ENCODE peak calls at places on chromosomes 6 and 20, in four cellular contexts. One of them, this sample, is unnamed.
A peak's percentile ranks its signal among the peaks of the same experiment; 100 is the strongest.

GRCh38 chr6:128600397-128600951 is 80.1 kb upstream of the PTPRK start:
- DNase-seq in IMR-90: peak; percentile 95
- DNase-seq in Peyer's patch: no peak
- DNase-seq in adrenal gland: no peak
- DNase-seq in this sample: no peak

GRCh38 chr20:44839481-44839880 is 29.1 kb upstream of the RIMS4 start:
- DNase-seq in IMR-90: no peak
- DNase-seq in adrenal gland: no peak
- DNase-seq in Peyer's patch: no peak
- DNase-seq in this sample: no peak

GRCh38 chr6:140956567-140957306 is 1176.0 kb upstream of the GJE1 start:
- DNase-seq in Peyer's patch: no peak
- DNase-seq in adrenal gland: no peak
- DNase-seq in IMR-90: peak; percentile 65
- DNase-seq in this sample: no peak

GRCh38 chr6:138248011-138248410 is 29.7 kb upstream of the PBOV1 start:
- DNase-seq in adrenal gland: no peak
- DNase-seq in Peyer's patch: no peak
- DNase-seq in IMR-90: no peak
- DNase-seq in this sample: no peak

GRCh38 chr6:127160484-127160883 is 42.0 kb downstream of the RSPO3 start:
- DNase-seq in Peyer's patch: no peak
- DNase-seq in adrenal gland: no peak
- DNase-seq in IMR-90: no peak
- DNase-seq in this sample: no peak

GRCh38 chr20:4728121-4728520 is 6.4 kb downstream of the PRND start:
- DNase-seq in adrenal gland: no peak
- DNase-seq in IMR-90: peak; percentile 32
- DNase-seq in Peyer's patch: no peak
- DNase-seq in this sample: no peak

GRCh38 chr20:55746723-55747122 is 258.6 kb downstream of the CBLN4 start:
- DNase-seq in adrenal gland: no peak
- DNase-seq in IMR-90: no peak
- DNase-seq in Peyer's patch: no peak
- DNase-seq in this sample: no peak

GRCh38 chr6:18352842-18353241 is 34.3 kb upstream of the RNF144B start:
- DNase-seq in Peyer's patch: no peak
- DNase-seq in IMR-90: no peak
- DNase-seq in adrenal gland: no peak
- DNase-seq in this sample: no peak

GRCh38 chr6:39228111-39228971 is 934 bp downstream of the KCNK5 start:
- DNase-seq in IMR-90: no peak
- DNase-seq in Peyer's patch: no peak
- DNase-seq in adrenal gland: no peak
- DNase-seq in this sample: peak; percentile 74

GRCh38 chr6:137850816-137851602 is 16.1 kb upstream of the TNFAIP3 start:
- DNase-seq in Peyer's patch: no peak
- DNase-seq in IMR-90: no peak
- DNase-seq in adrenal gland: no peak
- DNase-seq in this sample: no peak

GRCh38 chr6:150207931-150208570 is 65.2 kb downstream of the PPP1R14C start:
- DNase-seq in adrenal gland: no peak
- DNase-seq in IMR-90: peak; percentile 11
- DNase-seq in Peyer's patch: no peak
- DNase-seq in this sample: no peak

GRCh38 chr6:149248688-149249369 is 68.7 kb upstream of the TAB2 start:
- DNase-seq in adrenal gland: no peak
- DNase-seq in Peyer's patch: peak; percentile 68
- DNase-seq in IMR-90: no peak
- DNase-seq in this sample: no peak

GRCh38 chr6:163955131-163955530 is 540.6 kb downstream of the QKI start:
- DNase-seq in adrenal gland: no peak
- DNase-seq in Peyer's patch: no peak
- DNase-seq in IMR-90: peak; percentile 93
- DNase-seq in this sample: no peak

GRCh38 chr20:47847882-47848485 is 62.7 kb upstream of the SULF2 start:
- DNase-seq in IMR-90: no peak
- DNase-seq in adrenal gland: no peak
- DNase-seq in Peyer's patch: no peak
- DNase-seq in this sample: no peak

GRCh38 chr20:25052255-25053206 is 5.4 kb downstream of the ACSS1 start:
- DNase-seq in Peyer's patch: peak; percentile 47
- DNase-seq in IMR-90: no peak
- DNase-seq in adrenal gland: peak; percentile 23
- DNase-seq in this sample: peak; percentile 79

GRCh38 chr6:155212616-155213380 is 51.0 kb upstream of the CLDN20 start:
- DNase-seq in Peyer's patch: no peak
- DNase-seq in IMR-90: no peak
- DNase-seq in adrenal gland: no peak
- DNase-seq in this sample: no peak

GRCh38 chr6:7426447-7427169 is 37.0 kb downstream of the RIOK1 start:
- DNase-seq in Peyer's patch: no peak
- DNase-seq in adrenal gland: no peak
- DNase-seq in IMR-90: no peak
- DNase-seq in this sample: no peak

GRCh38 chr20:19780261-19780660 is 22.2 kb downstream of the RIN2 start:
- DNase-seq in Peyer's patch: no peak
- DNase-seq in adrenal gland: no peak
- DNase-seq in IMR-90: no peak
- DNase-seq in this sample: no peak

GRCh38 chr6:106540432-106540831 is 88.9 kb downstream of the RTN4IP1 start:
- DNase-seq in adrenal gland: no peak
- DNase-seq in IMR-90: no peak
- DNase-seq in Peyer's patch: no peak
- DNase-seq in this sample: no peak

GRCh38 chr6:42692151-42692911 is 30.1 kb downstream of the PRPH2 start:
- DNase-seq in IMR-90: peak; percentile 80
- DNase-seq in Peyer's patch: peak; percentile 2
- DNase-seq in adrenal gland: peak; percentile 72
- DNase-seq in this sample: no peak

GRCh38 chr6:154862536-154862935 is 129.3 kb downstream of the SCAF8 start:
- DNase-seq in adrenal gland: no peak
- DNase-seq in IMR-90: no peak
- DNase-seq in Peyer's patch: no peak
- DNase-seq in this sample: no peak

GRCh38 chr20:32685541-32686529 is 12.1 kb upstream of the C20orf203 start:
- DNase-seq in adrenal gland: no peak
- DNase-seq in Peyer's patch: no peak
- DNase-seq in IMR-90: peak; percentile 93
- DNase-seq in this sample: no peak

GRCh38 chr6:79004239-79004638 is 73.8 kb downstream of the PHIP start:
- DNase-seq in adrenal gland: no peak
- DNase-seq in Peyer's patch: no peak
- DNase-seq in IMR-90: no peak
- DNase-seq in this sample: no peak
- H3K36me3 ChIP-seq in adrenal gland: peaks cover 17% of the 10 kb centered on the region
- H3K36me3 ChIP-seq in Peyer's patch: peaks cover 51% of the 10 kb centered on the region
- H3K36me3 ChIP-seq in IMR-90: peaks cover 5% of the 10 kb centered on the region
- H3K36me3 ChIP-seq in this sample: peaks cover 58% of the 10 kb centered on the region

GRCh38 chr6:36487698-36488097 is 44.9 kb downstream of the KCTD20 start:
- DNase-seq in Peyer's patch: no peak
- DNase-seq in IMR-90: peak; percentile 14
- DNase-seq in adrenal gland: no peak
- DNase-seq in this sample: no peak
- H3K27ac ChIP-seq in Peyer's patch: no peak overlapping the region
- H3K27ac ChIP-seq in IMR-90: no peak overlapping the region
- H3K27ac ChIP-seq in adrenal gland: no peak overlapping the region
- H3K27ac ChIP-seq in this sample: no peak overlapping the region

DNA sequence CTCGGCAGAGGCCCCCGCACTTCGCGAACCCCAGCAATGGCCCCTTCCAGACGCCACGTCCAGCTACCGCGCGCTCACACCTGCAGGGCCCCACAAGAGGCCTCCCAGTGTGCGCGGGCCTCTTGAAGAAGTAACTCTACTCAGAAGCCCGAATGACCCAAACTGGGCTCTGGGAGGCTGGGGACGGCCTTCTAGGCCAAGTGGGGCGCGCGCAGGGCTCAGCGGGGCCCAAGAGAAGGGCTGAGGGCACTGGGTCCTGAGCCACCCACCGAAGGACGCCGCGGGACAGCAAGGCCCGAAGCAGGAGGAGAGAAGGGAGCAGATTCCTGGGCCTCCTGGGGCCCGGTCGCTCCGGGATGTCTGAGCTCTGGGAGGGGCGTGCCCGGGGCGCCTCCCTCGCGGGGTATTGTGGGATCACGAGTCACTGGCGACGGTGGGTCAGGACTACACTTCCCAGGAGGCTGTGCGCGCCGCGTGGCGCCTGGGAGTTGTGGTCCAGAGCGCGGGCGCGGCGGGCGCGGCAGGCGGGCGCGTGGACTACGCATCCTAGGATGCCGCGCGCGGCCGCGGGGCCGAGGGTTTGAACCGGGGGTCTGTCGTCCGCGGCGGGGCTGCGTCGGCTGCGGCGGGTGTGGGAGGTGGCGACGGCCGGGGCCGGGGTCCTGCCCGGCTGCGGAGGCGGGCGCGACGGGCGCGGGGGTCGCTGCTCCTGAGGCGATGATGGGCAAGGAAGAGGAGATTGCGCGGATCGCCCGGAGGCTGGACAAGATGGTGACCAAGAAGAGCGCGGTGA is at the start of gene TCEA2:
- DNase-seq in Peyer's patch: peak; percentile 99
- DNase-seq in adrenal gland: peak; percentile 98
- DNase-seq in IMR-90: peak; percentile 95
- DNase-seq in this sample: peak; percentile 99
- TF ChIP-seq POLR2A in Peyer's patch: peak; percentile 72
- TF ChIP-seq POLR2A in adrenal gland: peak; percentile 88
- TF ChIP-seq POLR2A in IMR-90: peak; percentile 80
- TF ChIP-seq POLR2A in this sample: peak; percentile 22

GRCh38 chr6:82195619-82196018 is 51.9 kb downstream of the IBTK start:
- DNase-seq in adrenal gland: no peak
- DNase-seq in IMR-90: no peak
- DNase-seq in Peyer's patch: no peak
- DNase-seq in this sample: no peak
- H3K36me3 ChIP-seq in adrenal gland: peaks cover 75% of the 10 kb centered on the region
- H3K36me3 ChIP-seq in IMR-90: peaks cover 41% of the 10 kb centered on the region
- H3K36me3 ChIP-seq in Peyer's patch: peaks cover 92% of the 10 kb centered on the region
- H3K36me3 ChIP-seq in this sample: peaks cover 75% of the 10 kb centered on the region

GRCh38 chr6:136014454-136015421 is 163.2 kb downstream of the PDE7B start:
- DNase-seq in Peyer's patch: no peak
- DNase-seq in IMR-90: peak; percentile 100
- DNase-seq in adrenal gland: peak; percentile 59
- DNase-seq in this sample: no peak

GRCh38 chr6:136012948-136013347 is 161.4 kb downstream of the PDE7B start:
- DNase-seq in Peyer's patch: no peak
- DNase-seq in IMR-90: peak; percentile 42
- DNase-seq in adrenal gland: no peak
- DNase-seq in this sample: no peak

GRCh38 chr6:136016228-136017225 is 165.0 kb downstream of the PDE7B start:
- DNase-seq in adrenal gland: no peak
- DNase-seq in Peyer's patch: no peak
- DNase-seq in IMR-90: no peak
- DNase-seq in this sample: no peak

GRCh38 chr6:136012198-136012884 is 160.8 kb downstream of the PDE7B start:
- DNase-seq in Peyer's patch: no peak
- DNase-seq in adrenal gland: no peak
- DNase-seq in IMR-90: peak; percentile 94
- DNase-seq in this sample: no peak

GRCh38 chr6:136015531-136015930 is 164.0 kb downstream of the PDE7B start:
- DNase-seq in Peyer's patch: no peak
- DNase-seq in adrenal gland: no peak
- DNase-seq in IMR-90: peak; percentile 55
- DNase-seq in this sample: no peak
- H3K27ac ChIP-seq in Peyer's patch: no peak overlapping the region
- H3K27ac ChIP-seq in adrenal gland: no peak overlapping the region
- H3K27ac ChIP-seq in IMR-90: peak overlapping the region; percentile 72
- H3K27ac ChIP-seq in this sample: no peak overlapping the region

DNA sequence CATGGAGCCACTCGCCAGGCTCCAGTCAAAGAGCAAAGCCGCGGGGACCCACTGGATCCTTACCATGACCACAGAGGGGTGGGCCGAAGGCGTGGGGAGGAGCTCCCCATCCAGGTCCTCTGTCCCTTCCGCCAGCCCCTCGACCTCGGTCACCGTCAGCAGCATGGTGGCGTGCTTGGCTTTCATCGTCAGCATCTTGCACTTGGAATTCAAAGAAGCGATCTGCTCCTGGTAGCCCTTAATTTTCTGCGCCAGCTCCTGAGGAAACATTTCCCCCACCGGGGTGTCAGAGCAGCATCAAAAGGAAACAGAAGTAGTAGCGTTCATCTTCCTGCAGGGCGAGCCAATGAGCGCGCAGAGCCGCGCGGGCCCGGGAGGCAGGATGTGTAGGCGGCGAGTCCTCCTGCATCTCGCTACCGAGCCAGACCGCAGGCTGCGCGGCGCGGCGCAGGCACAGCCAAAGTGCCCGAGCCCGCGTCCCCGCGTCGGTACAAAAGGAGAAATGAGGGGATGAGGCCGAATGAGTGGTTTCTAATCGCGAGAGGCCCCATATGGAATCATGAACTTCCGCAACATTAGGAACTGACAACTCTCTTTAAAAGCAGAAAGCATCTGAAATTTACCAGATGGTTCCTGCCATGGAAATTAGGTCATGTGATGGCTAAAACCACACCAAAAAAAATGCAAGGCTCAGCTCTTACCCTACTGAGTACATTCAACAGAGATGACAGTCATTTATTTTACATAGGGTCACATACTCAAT is 335.2 kb downstream of the SYNE1 start:
- DNase-seq in Peyer's patch: peak; percentile 95
- DNase-seq in IMR-90: peak; percentile 90
- DNase-seq in adrenal gland: peak; percentile 87
- DNase-seq in this sample: peak; percentile 97
- TF ChIP-seq POLR2A in Peyer's patch: peak; percentile 44
- TF ChIP-seq POLR2A in IMR-90: peak; percentile 77
- TF ChIP-seq POLR2A in adrenal gland: peak; percentile 73
- TF ChIP-seq POLR2A in this sample: peak; percentile 64

DNA sequence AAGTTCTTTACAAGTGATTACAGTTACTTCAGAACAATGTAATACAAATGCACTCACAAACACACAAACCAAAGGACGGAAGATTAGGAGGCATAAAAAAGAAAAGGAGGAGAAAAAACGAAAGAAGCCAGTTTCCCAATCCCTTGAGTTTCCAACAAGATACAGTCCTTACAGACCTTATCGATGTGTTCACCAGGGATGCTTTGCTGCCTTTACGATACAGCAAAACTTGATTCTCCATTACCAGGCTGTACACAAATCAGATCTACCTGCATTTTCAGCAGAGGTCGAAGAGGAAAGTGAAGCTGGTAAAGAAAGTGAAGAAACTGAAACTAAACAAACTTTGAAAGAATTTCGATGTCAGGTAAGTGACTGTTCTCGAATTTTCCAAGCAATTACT is 62.6 kb upstream of the SMIM8 start:
- DNase-seq in Peyer's patch: no peak
- DNase-seq in IMR-90: no peak
- DNase-seq in adrenal gland: no peak
- DNase-seq in this sample: no peak
- H3K36me3 ChIP-seq in Peyer's patch: peaks cover 39% of the 10 kb centered on the region
- H3K36me3 ChIP-seq in IMR-90: peaks cover 19% of the 10 kb centered on the region
- H3K36me3 ChIP-seq in adrenal gland: peaks cover 15% of the 10 kb centered on the region
- H3K36me3 ChIP-seq in this sample: peaks cover 39% of the 10 kb centered on the region